ENCODE peak calls at places on chromosome 2, in seven cellular contexts. One of them, this sample, is unnamed.

GRCh38 chr2:41935806-41936205 is 112.0 kb upstream of the PKDCC start:
- DNase-seq in nephron progenitor cell: no peak
- DNase-seq in type B pancreatic cell: no peak
- DNase-seq in fibroblast of the conjunctiva: no peak
- DNase-seq in AG04449: no peak
- DNase-seq in esophagus squamous epithelium: no peak
- DNase-seq in activated CD4-positive, alpha-beta T cell treated with anti-CD3 and anti-CD28 coated beads, Interleukin-2, amount 50 U/mL, for 4 hours: no peak
- DNase-seq in this sample: no peak

GRCh38 chr2:218381916-218382366 is at the start of gene SLC11A1:
- DNase-seq in nephron progenitor cell: no peak
- DNase-seq in type B pancreatic cell: no peak
- DNase-seq in fibroblast of the conjunctiva: no peak
- DNase-seq in AG04449: no peak
- DNase-seq in esophagus squamous epithelium: no peak
- DNase-seq in activated CD4-positive, alpha-beta T cell treated with anti-CD3 and anti-CD28 coated beads, Interleukin-2, amount 50 U/mL, for 4 hours: no peak
- DNase-seq in this sample: no peak

GRCh38 chr2:31052284-31052683 is 86.0 kb downstream of the GALNT14 start:
- DNase-seq in nephron progenitor cell: no peak
- DNase-seq in type B pancreatic cell: no peak
- DNase-seq in fibroblast of the conjunctiva: no peak
- DNase-seq in AG04449: no peak
- DNase-seq in esophagus squamous epithelium: no peak
- DNase-seq in activated CD4-positive, alpha-beta T cell treated with anti-CD3 and anti-CD28 coated beads, Interleukin-2, amount 50 U/mL, for 4 hours: no peak
- DNase-seq in this sample: no peak

GRCh38 chr2:225028572-225028971 is 13.7 kb downstream of the DOCK10 start:
- DNase-seq in nephron progenitor cell: no peak
- DNase-seq in type B pancreatic cell: no peak
- DNase-seq in fibroblast of the conjunctiva: no peak
- DNase-seq in AG04449: no peak
- DNase-seq in esophagus squamous epithelium: no peak
- DNase-seq in activated CD4-positive, alpha-beta T cell treated with anti-CD3 and anti-CD28 coated beads, Interleukin-2, amount 50 U/mL, for 4 hours: no peak
- DNase-seq in this sample: no peak

GRCh38 chr2:23487735-23488492 is 102.9 kb downstream of the KLHL29 start:
- DNase-seq in nephron progenitor cell: no peak
- DNase-seq in type B pancreatic cell: no peak
- DNase-seq in fibroblast of the conjunctiva: no peak
- DNase-seq in AG04449: no peak
- DNase-seq in esophagus squamous epithelium: no peak
- DNase-seq in activated CD4-positive, alpha-beta T cell treated with anti-CD3 and anti-CD28 coated beads, Interleukin-2, amount 50 U/mL, for 4 hours: no peak
- DNase-seq in this sample: no peak

GRCh38 chr2:213152065-213152794 is 818 bp upstream of the IKZF2 start:
- DNase-seq in nephron progenitor cell: peak; percentile 74
- DNase-seq in type B pancreatic cell: peak; percentile 79
- DNase-seq in fibroblast of the conjunctiva: no peak
- DNase-seq in AG04449: no peak
- DNase-seq in esophagus squamous epithelium: no peak
- DNase-seq in activated CD4-positive, alpha-beta T cell treated with anti-CD3 and anti-CD28 coated beads, Interleukin-2, amount 50 U/mL, for 4 hours: no peak
- DNase-seq in this sample: no peak

GRCh38 chr2:136281281-136282117 is 163.6 kb upstream of the CXCR4 start:
- DNase-seq in nephron progenitor cell: no peak
- DNase-seq in type B pancreatic cell: no peak
- DNase-seq in fibroblast of the conjunctiva: no peak
- DNase-seq in AG04449: no peak
- DNase-seq in esophagus squamous epithelium: no peak
- DNase-seq in activated CD4-positive, alpha-beta T cell treated with anti-CD3 and anti-CD28 coated beads, Interleukin-2, amount 50 U/mL, for 4 hours: peak; percentile 26
- DNase-seq in this sample: no peak

GRCh38 chr2:164761737-164762460 is 79.7 kb downstream of the COBLL1 start:
- DNase-seq in nephron progenitor cell: no peak
- DNase-seq in type B pancreatic cell: no peak
- DNase-seq in fibroblast of the conjunctiva: no peak
- DNase-seq in AG04449: no peak
- DNase-seq in esophagus squamous epithelium: no peak
- DNase-seq in activated CD4-positive, alpha-beta T cell treated with anti-CD3 and anti-CD28 coated beads, Interleukin-2, amount 50 U/mL, for 4 hours: no peak
- DNase-seq in this sample: no peak

GRCh38 chr2:216170362-216170761 is 61.2 kb downstream of the XRCC5 start:
- DNase-seq in nephron progenitor cell: no peak
- DNase-seq in type B pancreatic cell: no peak
- DNase-seq in fibroblast of the conjunctiva: no peak
- DNase-seq in AG04449: no peak
- DNase-seq in esophagus squamous epithelium: no peak
- DNase-seq in activated CD4-positive, alpha-beta T cell treated with anti-CD3 and anti-CD28 coated beads, Interleukin-2, amount 50 U/mL, for 4 hours: no peak
- DNase-seq in this sample: no peak

GRCh38 chr2:152304845-152305244 is 30.1 kb upstream of the FMNL2 start:
- DNase-seq in nephron progenitor cell: no peak
- DNase-seq in type B pancreatic cell: no peak
- DNase-seq in fibroblast of the conjunctiva: no peak
- DNase-seq in AG04449: peak; percentile 5
- DNase-seq in esophagus squamous epithelium: no peak
- DNase-seq in activated CD4-positive, alpha-beta T cell treated with anti-CD3 and anti-CD28 coated beads, Interleukin-2, amount 50 U/mL, for 4 hours: no peak
- DNase-seq in this sample: no peak

GRCh38 chr2:30293303-30293912 is 62.1 kb downstream of the LBH start:
- DNase-seq in nephron progenitor cell: no peak
- DNase-seq in type B pancreatic cell: no peak
- DNase-seq in fibroblast of the conjunctiva: no peak
- DNase-seq in AG04449: peak; percentile 99
- DNase-seq in esophagus squamous epithelium: no peak
- DNase-seq in activated CD4-positive, alpha-beta T cell treated with anti-CD3 and anti-CD28 coated beads, Interleukin-2, amount 50 U/mL, for 4 hours: no peak
- DNase-seq in this sample: no peak

GRCh38 chr2:34096552-34097171 is 497.6 kb upstream of the FAM98A start:
- DNase-seq in nephron progenitor cell: peak; percentile 70
- DNase-seq in type B pancreatic cell: no peak
- DNase-seq in fibroblast of the conjunctiva: peak; percentile 63
- DNase-seq in AG04449: peak; percentile 19
- DNase-seq in esophagus squamous epithelium: no peak
- DNase-seq in activated CD4-positive, alpha-beta T cell treated with anti-CD3 and anti-CD28 coated beads, Interleukin-2, amount 50 U/mL, for 4 hours: peak; percentile 26
- DNase-seq in this sample: no peak

GRCh38 chr2:20065885-20066602 is 14.6 kb upstream of the LAPTM4A start:
- DNase-seq in nephron progenitor cell: no peak
- DNase-seq in type B pancreatic cell: no peak
- DNase-seq in fibroblast of the conjunctiva: peak; percentile 71
- DNase-seq in AG04449: no peak
- DNase-seq in esophagus squamous epithelium: no peak
- DNase-seq in activated CD4-positive, alpha-beta T cell treated with anti-CD3 and anti-CD28 coated beads, Interleukin-2, amount 50 U/mL, for 4 hours: no peak
- DNase-seq in this sample: no peak

GRCh38 chr2:214765180-214765579 is 44.3 kb downstream of the BARD1 start:
- DNase-seq in nephron progenitor cell: no peak
- DNase-seq in type B pancreatic cell: no peak
- DNase-seq in fibroblast of the conjunctiva: no peak
- DNase-seq in AG04449: no peak
- DNase-seq in esophagus squamous epithelium: no peak
- DNase-seq in activated CD4-positive, alpha-beta T cell treated with anti-CD3 and anti-CD28 coated beads, Interleukin-2, amount 50 U/mL, for 4 hours: no peak
- DNase-seq in this sample: no peak

GRCh38 chr2:218301176-218301819 is 9.0 kb upstream of the TMBIM1 start:
- DNase-seq in nephron progenitor cell: peak; percentile 89
- DNase-seq in type B pancreatic cell: peak; percentile 87
- DNase-seq in fibroblast of the conjunctiva: peak; percentile 73
- DNase-seq in AG04449: no peak
- DNase-seq in esophagus squamous epithelium: no peak
- DNase-seq in activated CD4-positive, alpha-beta T cell treated with anti-CD3 and anti-CD28 coated beads, Interleukin-2, amount 50 U/mL, for 4 hours: peak; percentile 87
- DNase-seq in this sample: no peak

GRCh38 chr2:172510083-172510482 is 45.8 kb upstream of the PDK1 start:
- DNase-seq in nephron progenitor cell: no peak
- DNase-seq in type B pancreatic cell: no peak
- DNase-seq in fibroblast of the conjunctiva: no peak
- DNase-seq in AG04449: no peak
- DNase-seq in esophagus squamous epithelium: no peak
- DNase-seq in activated CD4-positive, alpha-beta T cell treated with anti-CD3 and anti-CD28 coated beads, Interleukin-2, amount 50 U/mL, for 4 hours: no peak
- DNase-seq in this sample: no peak

GRCh38 chr2:29260151-29260772 is 145.0 kb downstream of the CLIP4 start:
- DNase-seq in nephron progenitor cell: no peak
- DNase-seq in type B pancreatic cell: no peak
- DNase-seq in fibroblast of the conjunctiva: peak; percentile 5
- DNase-seq in AG04449: no peak
- DNase-seq in esophagus squamous epithelium: no peak
- DNase-seq in activated CD4-positive, alpha-beta T cell treated with anti-CD3 and anti-CD28 coated beads, Interleukin-2, amount 50 U/mL, for 4 hours: no peak
- DNase-seq in this sample: no peak

GRCh38 chr2:47288864-47289263 is 114.1 kb upstream of the MSH2 start:
- DNase-seq in nephron progenitor cell: no peak
- DNase-seq in type B pancreatic cell: no peak
- DNase-seq in fibroblast of the conjunctiva: no peak
- DNase-seq in AG04449: peak; percentile 95
- DNase-seq in esophagus squamous epithelium: no peak
- DNase-seq in activated CD4-positive, alpha-beta T cell treated with anti-CD3 and anti-CD28 coated beads, Interleukin-2, amount 50 U/mL, for 4 hours: no peak
- DNase-seq in this sample: no peak

GRCh38 chr2:20351555-20352229 is 1.0 kb upstream of the PUM2 start:
- DNase-seq in nephron progenitor cell: no peak
- DNase-seq in type B pancreatic cell: no peak
- DNase-seq in fibroblast of the conjunctiva: no peak
- DNase-seq in AG04449: no peak
- DNase-seq in esophagus squamous epithelium: no peak
- DNase-seq in activated CD4-positive, alpha-beta T cell treated with anti-CD3 and anti-CD28 coated beads, Interleukin-2, amount 50 U/mL, for 4 hours: no peak
- DNase-seq in this sample: no peak

GRCh38 chr2:4898706-4899105 is 793.5 kb upstream of the SOX11 start:
- DNase-seq in nephron progenitor cell: no peak
- DNase-seq in type B pancreatic cell: no peak
- DNase-seq in fibroblast of the conjunctiva: no peak
- DNase-seq in AG04449: no peak
- DNase-seq in esophagus squamous epithelium: no peak
- DNase-seq in activated CD4-positive, alpha-beta T cell treated with anti-CD3 and anti-CD28 coated beads, Interleukin-2, amount 50 U/mL, for 4 hours: no peak
- DNase-seq in this sample: no peak

GRCh38 chr2:40096360-40096759 is 317.3 kb upstream of the THUMPD2 start:
- DNase-seq in nephron progenitor cell: no peak
- DNase-seq in type B pancreatic cell: no peak
- DNase-seq in fibroblast of the conjunctiva: no peak
- DNase-seq in AG04449: no peak
- DNase-seq in esophagus squamous epithelium: no peak
- DNase-seq in activated CD4-positive, alpha-beta T cell treated with anti-CD3 and anti-CD28 coated beads, Interleukin-2, amount 50 U/mL, for 4 hours: no peak
- DNase-seq in this sample: no peak

GRCh38 chr2:239290618-239291504 is 110.0 kb downstream of the HDAC4 start:
- DNase-seq in nephron progenitor cell: no peak
- DNase-seq in type B pancreatic cell: no peak
- DNase-seq in fibroblast of the conjunctiva: no peak
- DNase-seq in AG04449: no peak
- DNase-seq in esophagus squamous epithelium: no peak
- DNase-seq in activated CD4-positive, alpha-beta T cell treated with anti-CD3 and anti-CD28 coated beads, Interleukin-2, amount 50 U/mL, for 4 hours: no peak
- DNase-seq in this sample: no peak

GRCh38 chr2:212730994-212731393 is 192.4 kb upstream of the ERBB4 start:
- DNase-seq in nephron progenitor cell: no peak
- DNase-seq in type B pancreatic cell: no peak
- DNase-seq in fibroblast of the conjunctiva: no peak
- DNase-seq in AG04449: no peak
- DNase-seq in esophagus squamous epithelium: no peak
- DNase-seq in activated CD4-positive, alpha-beta T cell treated with anti-CD3 and anti-CD28 coated beads, Interleukin-2, amount 50 U/mL, for 4 hours: no peak
- DNase-seq in this sample: no peak

GRCh38 chr2:8659092-8659734 is 22.6 kb upstream of the ID2 start:
- DNase-seq in nephron progenitor cell: no peak
- DNase-seq in type B pancreatic cell: no peak
- DNase-seq in fibroblast of the conjunctiva: no peak
- DNase-seq in AG04449: no peak
- DNase-seq in esophagus squamous epithelium: no peak
- DNase-seq in activated CD4-positive, alpha-beta T cell treated with anti-CD3 and anti-CD28 coated beads, Interleukin-2, amount 50 U/mL, for 4 hours: no peak
- DNase-seq in this sample: no peak

GRCh38 chr2:65358690-65359400 is 73.6 kb downstream of the SPRED2 start:
- DNase-seq in nephron progenitor cell: no peak
- DNase-seq in type B pancreatic cell: no peak
- DNase-seq in fibroblast of the conjunctiva: no peak
- DNase-seq in AG04449: no peak
- DNase-seq in esophagus squamous epithelium: no peak
- DNase-seq in activated CD4-positive, alpha-beta T cell treated with anti-CD3 and anti-CD28 coated beads, Interleukin-2, amount 50 U/mL, for 4 hours: no peak
- DNase-seq in this sample: no peak

GRCh38 chr2:238988752-238989151 is 140.9 kb downstream of the TWIST2 start:
- DNase-seq in nephron progenitor cell: no peak
- DNase-seq in type B pancreatic cell: no peak
- DNase-seq in fibroblast of the conjunctiva: no peak
- DNase-seq in AG04449: no peak
- DNase-seq in esophagus squamous epithelium: no peak
- DNase-seq in activated CD4-positive, alpha-beta T cell treated with anti-CD3 and anti-CD28 coated beads, Interleukin-2, amount 50 U/mL, for 4 hours: no peak
- DNase-seq in this sample: no peak

GRCh38 chr2:147204102-147204501 is 640.7 kb upstream of the ACVR2A start:
- DNase-seq in nephron progenitor cell: no peak
- DNase-seq in type B pancreatic cell: no peak
- DNase-seq in fibroblast of the conjunctiva: no peak
- DNase-seq in AG04449: no peak
- DNase-seq in esophagus squamous epithelium: no peak
- DNase-seq in activated CD4-positive, alpha-beta T cell treated with anti-CD3 and anti-CD28 coated beads, Interleukin-2, amount 50 U/mL, for 4 hours: no peak
- DNase-seq in this sample: no peak

GRCh38 chr2:217001740-217002139 is 141.9 kb upstream of the TNP1 start:
- DNase-seq in nephron progenitor cell: no peak
- DNase-seq in type B pancreatic cell: no peak
- DNase-seq in fibroblast of the conjunctiva: no peak
- DNase-seq in AG04449: no peak
- DNase-seq in esophagus squamous epithelium: no peak
- DNase-seq in activated CD4-positive, alpha-beta T cell treated with anti-CD3 and anti-CD28 coated beads, Interleukin-2, amount 50 U/mL, for 4 hours: no peak
- DNase-seq in this sample: no peak

GRCh38 chr2:238914648-238915015 is 66.7 kb downstream of the TWIST2 start:
- DNase-seq in nephron progenitor cell: no peak
- DNase-seq in type B pancreatic cell: peak; percentile 60
- DNase-seq in fibroblast of the conjunctiva: no peak
- DNase-seq in AG04449: no peak
- DNase-seq in esophagus squamous epithelium: no peak
- DNase-seq in activated CD4-positive, alpha-beta T cell treated with anti-CD3 and anti-CD28 coated beads, Interleukin-2, amount 50 U/mL, for 4 hours: no peak
- DNase-seq in this sample: no peak

GRCh38 chr2:239293450-239294430 is 107.1 kb downstream of the HDAC4 start:
- DNase-seq in nephron progenitor cell: no peak
- DNase-seq in type B pancreatic cell: no peak
- DNase-seq in fibroblast of the conjunctiva: no peak
- DNase-seq in AG04449: no peak
- DNase-seq in esophagus squamous epithelium: no peak
- DNase-seq in activated CD4-positive, alpha-beta T cell treated with anti-CD3 and anti-CD28 coated beads, Interleukin-2, amount 50 U/mL, for 4 hours: peak; percentile 54
- DNase-seq in this sample: no peak

GRCh38 chr2:142586693-142587432 is 290.6 kb upstream of the KYNU start:
- DNase-seq in nephron progenitor cell: no peak
- DNase-seq in type B pancreatic cell: no peak
- DNase-seq in fibroblast of the conjunctiva: no peak
- DNase-seq in AG04449: no peak
- DNase-seq in esophagus squamous epithelium: no peak
- DNase-seq in activated CD4-positive, alpha-beta T cell treated with anti-CD3 and anti-CD28 coated beads, Interleukin-2, amount 50 U/mL, for 4 hours: no peak
- DNase-seq in this sample: no peak

GRCh38 chr2:112493858-112494648 is 12.1 kb downstream of the TTL start:
- DNase-seq in nephron progenitor cell: no peak
- DNase-seq in type B pancreatic cell: no peak
- DNase-seq in fibroblast of the conjunctiva: no peak
- DNase-seq in AG04449: no peak
- DNase-seq in esophagus squamous epithelium: no peak
- DNase-seq in activated CD4-positive, alpha-beta T cell treated with anti-CD3 and anti-CD28 coated beads, Interleukin-2, amount 50 U/mL, for 4 hours: no peak
- DNase-seq in this sample: peak; percentile 53